ENCODE peak calls at places on chromosomes 13 and 19, in eight cellular contexts. N is stomach, E is vagina, I is suprapubic skin, S is GM12891, P is sigmoid colon, B is upper lobe of left lung, F is esophagus muscularis mucosa. W is an unnamed sample.

GRCh38 chr19:40921005-40921897 is 39.2 kb upstream of the CYP2A7 start:
- DNase-seq in P (no peak), F (no peak), I (no peak), B (peak; percentile 91), S (no peak), E (no peak), N (peak; percentile 65), W (no peak)

GRCh38 chr13:112161441-112162301 is 94.7 kb downstream of the SOX1 start:
- DNase-seq in S (no peak), P (no peak), F (no peak), I (no peak), N (no peak), B (no peak), E (no peak), W (no peak)

GRCh38 chr19:49114630-49115363 is 627 bp downstream of the LIN7B start:
- DNase-seq in S (no peak), P (peak; percentile 83), E (no peak), I (no peak), F (no peak), N (peak; percentile 65), B (peak; percentile 69), W (no peak)

GRCh38 chr13:44800626-44801025 is 188.6 kb downstream of the NUFIP1 start:
- DNase-seq in F (no peak), E (no peak), P (no peak), I (no peak), N (no peak), B (no peak), S (no peak), W (no peak)

GRCh38 chr13:27170221-27170520 is 1.4 kb downstream of the USP12 start:
- DNase-seq in P (no peak), F (no peak), E (no peak), B (no peak), N (no peak), S (peak; percentile 12), I (no peak), W (no peak)

GRCh38 chr19:9644472-9644871 is 23.4 kb upstream of the ZNF561 start:
- DNase-seq in B (no peak), S (no peak), N (no peak), E (no peak), P (no peak), I (no peak), F (no peak), W (no peak)

GRCh38 chr19:15379996-15380647 is 535 bp upstream of the AKAP8 start:
- DNase-seq in P (peak; percentile 81), S (no peak), F (no peak), B (peak; percentile 48), N (peak; percentile 56), I (no peak), E (no peak), W (no peak)

GRCh38 chr13:108475181-108475580 is 154.2 kb upstream of the MYO16 start:
- DNase-seq in E (no peak), F (no peak), N (no peak), B (no peak), S (no peak), P (no peak), I (no peak), W (no peak)

GRCh38 chr13:94716016-94716415 is 3.7 kb upstream of the SOX21 start:
- DNase-seq in P (no peak), B (no peak), F (peak; percentile 21), S (no peak), I (no peak), N (no peak), E (no peak), W (no peak)

GRCh38 chr13:31050486-31051400 is 111.0 kb downstream of the HSPH1 start:
- DNase-seq in B (peak; percentile 45), S (no peak), I (no peak), E (no peak), P (no peak), N (no peak), F (no peak), W (no peak)

GRCh38 chr19:16070366-16070990 is 5.8 kb upstream of the TPM4 start:
- DNase-seq in S (peak; percentile 73), N (peak; percentile 92), I (peak; percentile 89), F (no peak), E (peak; percentile 93), B (peak; percentile 95), P (peak; percentile 86), W (peak; percentile 80)

GRCh38 chr19:16509141-16510061 is 13.2 kb downstream of the C19orf44 start:
- DNase-seq in F (no peak), S (no peak), E (no peak), I (no peak), B (no peak), P (no peak), N (no peak), W (no peak)

GRCh38 chr13:96090240-96091101 is 564 bp downstream of the HS6ST3 start:
- DNase-seq in P (no peak), S (peak; percentile 48), F (no peak), B (no peak), I (no peak), E (no peak), N (peak; percentile 28), W (peak; percentile 30)

GRCh38 chr13:113817860-113818691 is 45.8 kb downstream of the GAS6 start:
- DNase-seq in F (no peak), I (no peak), P (no peak), N (no peak), S (no peak), E (no peak), B (no peak), W (no peak)

GRCh38 chr19:41376241-41376997 is at the start of gene TMEM91:
- DNase-seq in E (no peak), B (peak; percentile 63), I (peak; percentile 76), P (peak; percentile 76), N (peak; percentile 34), S (no peak), F (no peak), W (no peak)

GRCh38 chr13:95784161-95784880 is 107.4 kb downstream of the DNAJC3 start:
- DNase-seq in I (no peak), P (no peak), N (no peak), E (no peak), S (no peak), F (no peak), B (no peak), W (no peak)

GRCh38 chr19:6011794-6012193 is 33.9 kb upstream of the RANBP3 start:
- DNase-seq in I (no peak), B (no peak), E (no peak), F (no peak), S (no peak), P (no peak), N (no peak), W (no peak)

GRCh38 chr19:18859676-18860301 is 28.0 kb downstream of the UPF1 start:
- DNase-seq in E (no peak), F (no peak), S (no peak), N (no peak), P (no peak), I (no peak), B (no peak), W (no peak)
- TF ChIP-seq POLR2AphosphoS5 in E (no peak), F (no peak), S (no peak), N (no peak), P (no peak), I (no peak), B (no peak), W (no peak)

GRCh38 chr19:1272423-1273262 is 2.7 kb upstream of the FAM174C start:
- DNase-seq in I (no peak), S (no peak), P (no peak), F (no peak), B (no peak), E (no peak), N (no peak), W (no peak)

GRCh38 chr19:1270168-1270853 is 1.2 kb downstream of the CIRBP start:
- DNase-seq in N (no peak), I (no peak), B (peak; percentile 58), P (no peak), E (peak; percentile 96), S (no peak), F (no peak), W (no peak)

GRCh38 chr19:1269478-1270167 is 491 bp downstream of the CIRBP start:
- DNase-seq in N (peak; percentile 86), B (peak; percentile 86), I (peak; percentile 93), S (peak; percentile 88), F (no peak), E (no peak), P (peak; percentile 95), W (peak; percentile 93)

GRCh38 chr19:1271528-1272422 is 2.6 kb downstream of the CIRBP start:
- DNase-seq in B (peak; percentile 59), N (no peak), I (no peak), F (no peak), P (peak; percentile 74), E (no peak), S (no peak), W (no peak)

GRCh38 chr19:1270854-1271527 is 1.9 kb downstream of the CIRBP start:
- DNase-seq in N (no peak), F (no peak), E (no peak), I (no peak), B (peak; percentile 56), S (no peak), P (no peak), W (no peak)
- TF ChIP-seq POLR2A in N (no peak), F (no peak), E (no peak), I (no peak), B (no peak), S (no peak), P (no peak), W (peak; percentile 57)

DNA sequence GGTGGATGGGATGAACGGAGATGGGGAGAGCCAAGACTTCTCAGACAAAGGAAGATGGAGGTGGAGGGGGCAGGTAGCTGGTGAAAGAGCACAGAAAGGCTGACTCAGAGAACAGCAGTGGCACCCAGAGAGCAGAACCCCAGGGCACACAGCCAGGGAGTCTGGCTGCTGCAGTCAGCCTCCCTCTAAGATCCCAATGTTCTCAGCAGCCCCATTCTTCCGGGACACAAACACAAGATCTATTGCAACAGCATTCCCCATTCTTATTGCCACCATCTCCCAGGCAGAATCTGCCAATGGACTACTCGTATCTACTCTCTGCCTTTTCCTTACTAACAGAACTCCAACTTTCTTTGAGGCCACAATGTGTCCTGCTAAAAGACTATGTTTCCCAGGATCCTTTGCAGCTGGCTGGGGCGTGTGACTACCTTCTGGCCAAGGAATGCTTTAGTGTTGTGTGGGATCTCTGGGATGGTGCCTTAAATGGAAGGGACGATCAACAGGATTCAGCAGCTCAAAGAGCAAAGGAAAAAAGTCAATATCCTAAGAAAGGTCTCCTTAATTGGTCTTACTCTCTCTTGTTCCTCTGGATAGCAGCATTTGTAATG is 7.5 kb downstream of the THAP8 start:
- DNase-seq in E (no peak), B (no peak), P (peak; percentile 83), F (no peak), S (no peak), I (no peak), N (no peak), W (no peak)
- TF ChIP-seq POLR2AphosphoS5 in E (no peak), B (no peak), P (no peak), F (peak; percentile 42), S (no peak), I (no peak), N (no peak), W (no peak)

DNA sequence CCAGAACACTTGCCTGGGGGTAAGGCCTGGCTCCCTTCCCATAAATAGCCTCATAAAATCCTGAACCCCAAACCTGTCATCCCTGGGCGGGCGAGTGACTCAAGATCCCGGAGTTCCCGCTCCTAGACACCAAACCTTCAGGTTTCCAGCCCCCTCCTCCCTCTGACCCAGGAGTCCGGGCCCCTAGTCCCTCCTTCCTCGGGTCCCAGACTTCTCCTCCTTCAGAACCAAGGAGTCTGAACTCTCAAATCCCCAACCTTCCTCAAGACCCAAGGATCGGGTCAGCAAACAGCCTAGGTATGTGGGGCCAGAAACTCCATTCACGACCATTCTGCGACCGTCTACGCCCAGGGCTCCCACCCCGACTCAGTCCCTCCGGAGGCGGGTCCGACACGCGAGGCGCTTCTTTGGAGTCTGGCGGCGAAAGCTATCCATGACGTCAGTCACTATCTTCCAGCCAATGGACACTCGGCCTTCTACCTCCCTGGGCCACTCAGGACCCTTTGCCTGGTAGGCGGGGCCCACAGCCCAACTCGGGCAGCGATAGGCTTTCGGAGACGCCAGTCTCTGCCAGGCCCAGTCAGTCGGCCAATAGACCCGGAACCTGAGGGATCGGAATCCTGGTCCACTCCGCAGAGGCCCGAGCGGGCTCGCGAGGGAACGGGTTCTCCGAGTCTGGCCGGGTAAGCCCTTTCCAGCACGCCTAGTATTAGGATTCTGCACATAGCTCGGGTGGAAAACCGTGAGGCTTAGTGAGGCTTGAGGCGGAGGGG is 6.6 kb upstream of the CNFN start:
- DNase-seq in B (peak; percentile 99), S (peak; percentile 100), F (peak; percentile 99), N (peak; percentile 99), E (peak; percentile 99), P (peak; percentile 99), I (peak; percentile 99), W (peak; percentile 100)
- TF ChIP-seq POLR2A in B (no peak), S (peak; percentile 84), F (peak; percentile 72), N (no peak), E (no peak), P (peak; percentile 62), I (peak; percentile 10), W (peak; percentile 93)

W was measured in GM12892.